ENCODE peak calls at places on chromosomes 1 and 21, in seven cellular contexts. B is effector memory CD8-positive, alpha-beta T cell; Q is C1 segment of cervical spinal cord; T is KBM-7; C is tibial artery; S is AG10803; P is left ventricle myocardium inferior. I is an unnamed sample.

GRCh38 chr1:195897072-195897471 is 711.2 kb downstream of the KCNT2 start:
- DNase-seq in B (no peak), Q (no peak), T (peak; percentile 65), C (no peak), S (no peak), P (no peak), I (no peak)

GRCh38 chr1:60573726-60574409 is 500.3 kb upstream of the C1orf87 start:
- DNase-seq in B (no peak), Q (no peak), T (no peak), C (no peak), S (peak; percentile 49), P (no peak), I (no peak)

GRCh38 chr1:113226118-113226517 is 153.1 kb downstream of the LRIG2 start:
- DNase-seq in B (no peak), Q (no peak), T (no peak), C (no peak), S (no peak), P (no peak), I (peak; percentile 46)

GRCh38 chr1:152347116-152347728 is 12.6 kb downstream of the FLG2 start:
- DNase-seq in B (peak; percentile 64), Q (no peak), T (peak; percentile 60), C (no peak), S (peak; percentile 62), P (no peak), I (peak; percentile 22)

GRCh38 chr1:240304466-240304865 is 212.8 kb downstream of the FMN2 start:
- DNase-seq in B (no peak), Q (no peak), T (no peak), C (no peak), S (no peak), P (no peak), I (no peak)

GRCh38 chr21:42319851-42320602 is 4.8 kb upstream of the TFF3 start:
- DNase-seq in B (no peak), Q (no peak), T (no peak), C (no peak), S (no peak), P (no peak), I (no peak)

GRCh38 chr1:233586301-233586700 is 27.6 kb upstream of the KCNK1 start:
- DNase-seq in B (no peak), Q (no peak), T (no peak), C (no peak), S (no peak), P (no peak), I (no peak)

GRCh38 chr1:209493584-209493983 is 89.9 kb upstream of the CAMK1G start:
- DNase-seq in B (no peak), Q (no peak), T (no peak), C (no peak), S (no peak), P (no peak), I (no peak)

GRCh38 chr1:210262167-210262896 is 29.7 kb downstream of the SERTAD4 start:
- DNase-seq in B (no peak), Q (peak; percentile 16), T (no peak), C (no peak), S (peak; percentile 96), P (peak; percentile 55), I (no peak)

GRCh38 chr1:204106825-204107224 is 33.9 kb downstream of the SOX13 start:
- DNase-seq in B (no peak), Q (no peak), T (no peak), C (no peak), S (no peak), P (no peak), I (no peak)

GRCh38 chr1:197130677-197131304 is 15.7 kb downstream of the ASPM start:
- DNase-seq in B (no peak), Q (no peak), T (no peak), C (no peak), S (peak; percentile 82), P (no peak), I (no peak)

GRCh38 chr1:1240822-1241587 is 5.5 kb downstream of the C1QTNF12 start:
- DNase-seq in B (no peak), Q (no peak), T (no peak), C (no peak), S (no peak), P (no peak), I (no peak)

GRCh38 chr21:44377201-44377921 is 23.9 kb downstream of the TRPM2 start:
- DNase-seq in B (no peak), Q (no peak), T (no peak), C (no peak), S (no peak), P (no peak), I (no peak)

GRCh38 chr1:54614558-54614957 is 8.8 kb downstream of the FAM151A start:
- DNase-seq in B (no peak), Q (no peak), T (no peak), C (no peak), S (no peak), P (no peak), I (no peak)

GRCh38 chr1:214514032-214514818 is 37.2 kb downstream of the PTPN14 start:
- DNase-seq in B (no peak), Q (no peak), T (peak; percentile 17), C (no peak), S (peak; percentile 47), P (no peak), I (no peak)

I was measured in GM10248.